ENCODE peak calls at places on chromosomes 2 and 18, in seven cellular contexts. R, F, M, D, W, Z and G are unnamed samples.

GRCh38 chr18:961644-962355 is 57.1 kb downstream of the ADCYAP1 start:
- DNase-seq in F (peak), M (peak), R (no peak), W (peak), D (no peak), Z (peak), G (peak)

GRCh38 chr2:3706892-3707291 is 3.5 kb downstream of the DCDC2C start:
- DNase-seq in M (no peak), R (no peak), W (no peak), Z (no peak), D (no peak), F (no peak), G (no peak)

GRCh38 chr2:238899386-238899785 is 51.5 kb downstream of the TWIST2 start:
- DNase-seq in W (no peak), Z (no peak), F (no peak), D (no peak), M (no peak), R (no peak), G (no peak)

GRCh38 chr2:54310314-54310713 is 54.3 kb upstream of the TSPYL6 start:
- DNase-seq in D (no peak), W (no peak), R (peak), F (no peak), M (no peak), Z (no peak), G (no peak)

GRCh38 chr2:69997296-69998184 is 36.1 kb upstream of the ASPRV1 start:
- DNase-seq in F (no peak), M (no peak), W (no peak), Z (no peak), D (no peak), R (peak), G (no peak)

GRCh38 chr2:191899442-191899841 is 52.6 kb upstream of the CAVIN2 start:
- DNase-seq in D (no peak), W (no peak), R (peak), F (no peak), Z (no peak), M (peak), G (peak)

GRCh38 chr18:45802814-45803492 is 22.5 kb upstream of the SIGLEC15 start:
- DNase-seq in D (no peak), W (no peak), Z (no peak), R (peak), M (peak), F (no peak), G (no peak)

GRCh38 chr2:151347294-151347693 is 10.1 kb upstream of the TNFAIP6 start:
- DNase-seq in D (no peak), M (no peak), F (no peak), Z (no peak), R (no peak), W (no peak), G (no peak)

GRCh38 chr18:55844373-55844772 is 256.4 kb upstream of the TCF4 start:
- DNase-seq in M (no peak), D (no peak), F (no peak), Z (no peak), W (no peak), R (no peak), G (no peak)

GRCh38 chr2:43268066-43268971 is 41.9 kb upstream of the ZFP36L2 start:
- DNase-seq in D (no peak), Z (no peak), M (no peak), F (no peak), R (no peak), W (no peak), G (no peak)

GRCh38 chr2:43267393-43267792 is 41.0 kb upstream of the ZFP36L2 start:
- DNase-seq in Z (no peak), R (no peak), F (no peak), W (no peak), D (no peak), M (no peak), G (no peak)

GRCh38 chr2:43269706-43270105 is 43.3 kb upstream of the ZFP36L2 start:
- DNase-seq in Z (no peak), F (no peak), D (no peak), R (no peak), W (peak), M (no peak), G (no peak)

GRCh38 chr2:43270461-43270860 is 44.1 kb upstream of the ZFP36L2 start:
- DNase-seq in Z (no peak), F (no peak), R (no peak), D (no peak), M (no peak), W (no peak), G (no peak)

DNA sequence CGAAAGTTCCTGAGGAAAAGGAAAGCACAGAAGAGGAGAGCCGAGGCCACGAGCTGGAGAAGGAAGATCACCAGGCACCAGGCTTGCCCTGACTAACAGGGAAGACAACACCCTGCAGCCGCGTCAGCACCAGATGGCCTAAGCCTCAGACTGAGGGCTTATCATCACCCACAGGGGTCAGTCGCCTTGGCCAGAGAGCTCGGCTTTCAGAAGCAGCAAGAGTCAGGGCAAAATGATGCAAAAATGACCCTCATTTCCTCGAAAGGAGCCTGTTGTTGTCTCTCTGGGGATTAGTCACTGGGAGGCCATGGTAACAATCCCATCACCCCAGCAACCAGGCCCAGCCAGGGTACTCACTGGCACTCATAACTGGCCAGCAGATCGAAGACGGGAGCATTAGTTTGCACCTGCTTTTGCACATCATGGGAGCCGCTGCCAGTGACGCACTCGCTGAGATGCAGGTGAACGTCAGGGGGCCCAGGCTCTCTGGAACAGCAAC is 42.7 kb upstream of the ZFP36L2 start:
- DNase-seq in Z (no peak), F (no peak), W (peak), M (peak), D (peak), R (peak), G (no peak)
- TF ChIP-seq CTCF in Z (no peak), F (no peak), W (no peak), M (peak), D (no peak), R (no peak), G (no peak)

GRCh38 chr2:222052934-222053367 is 245.8 kb downstream of the PAX3 start:
- DNase-seq in M (no peak), D (no peak), F (no peak), W (no peak), R (no peak), Z (peak), G (peak)
- TF ChIP-seq CTCF in M (peak), D (no peak), F (peak), W (no peak), R (peak), Z (peak), G (peak)

GRCh38 chr2:106278477-106278876 is 84.4 kb upstream of the UXS1 start:
- DNase-seq in W (no peak), F (no peak), D (no peak), Z (no peak), R (no peak), M (no peak), G (no peak)
- TF ChIP-seq CTCF in W (no peak), F (no peak), D (no peak), Z (no peak), R (no peak), M (no peak), G (no peak)

GRCh38 chr18:39314595-39314994 is 1749.0 kb upstream of the CELF4 start:
- DNase-seq in M (no peak), F (no peak), W (no peak), R (no peak), Z (no peak), D (no peak), G (peak)
- TF ChIP-seq CTCF in M (no peak), F (no peak), W (no peak), R (no peak), Z (no peak), D (no peak), G (no peak)